ENCODE peak calls at places on chromosomes 12 and 14, in nine cellular contexts. P is HFF-Myc; E is ovary; J is left ventricle myocardium inferior; W is neural progenitor cell; A is fibroblast of the conjunctiva; L is stimulated activated CD4-positive, alpha-beta T cell treated with anti-CD3 and anti-CD28 coated beads, Interleukin-15, amount 100 ng/mL, for 48 hours; M is type B pancreatic cell; F is choroid plexus epithelial cell. O is an unnamed sample.
A peak's percentile ranks its signal among the peaks of the same experiment; 100 is the strongest.

GRCh38 chr12:3130053-3130805 is 53.0 kb downstream of the TSPAN9 start:
- DNase-seq in F (no peak), J (peak; percentile 46), A (no peak), P (no peak), M (no peak), W (no peak), L (no peak), E (no peak), O (no peak)

GRCh38 chr12:68746572-68747180 is 700 bp downstream of the SLC35E3 start:
- DNase-seq in J (peak; percentile 40), W (peak; percentile 52), L (peak; percentile 8), P (peak; percentile 36), A (peak; percentile 34), M (no peak), F (peak; percentile 78), E (peak; percentile 59), O (peak; percentile 51)

GRCh38 chr14:34038358-34039057 is 87.6 kb upstream of the EGLN3 start:
- DNase-seq in J (no peak), A (no peak), F (no peak), P (no peak), L (no peak), E (no peak), W (no peak), M (no peak), O (no peak)

GRCh38 chr12:75977952-75978671 is 53.5 kb downstream of the PHLDA1 start:
- DNase-seq in E (peak; percentile 62), P (peak; percentile 100), W (no peak), J (no peak), L (peak; percentile 66), F (peak; percentile 100), M (no peak), A (peak; percentile 99), O (peak; percentile 100)

GRCh38 chr12:40691913-40692616 is at the start of gene CNTN1:
- DNase-seq in F (peak; percentile 30), A (peak; percentile 21), M (peak; percentile 83), E (peak; percentile 82), W (peak; percentile 95), L (no peak), P (no peak), J (peak; percentile 13), O (peak; percentile 74)

GRCh38 chr12:29208060-29208459 is 59.0 kb downstream of the FAR2 start:
- DNase-seq in M (no peak), E (no peak), A (no peak), F (no peak), W (no peak), J (no peak), P (no peak), L (no peak), O (no peak)

GRCh38 chr12:30268036-30268435 is 427.6 kb downstream of the IPO8 start:
- DNase-seq in J (no peak), A (no peak), E (no peak), L (no peak), P (no peak), F (peak; percentile 2), M (no peak), W (no peak), O (peak; percentile 84)

GRCh38 chr12:76706761-76707160 is 57.2 kb upstream of the ZDHHC17 start:
- DNase-seq in P (no peak), F (no peak), E (no peak), L (no peak), M (no peak), W (no peak), J (no peak), A (no peak), O (no peak)

GRCh38 chr12:120292661-120293531 is at the start of gene RNU4-1:
- DNase-seq in W (peak; percentile 89), E (peak; percentile 82), L (peak; percentile 77), M (peak; percentile 78), P (peak; percentile 90), J (peak; percentile 45), F (peak; percentile 95), A (peak; percentile 92), O (peak; percentile 90)

GRCh38 chr12:121800694-121801600 is 2.9 kb upstream of the SETD1B start:
- DNase-seq in L (no peak), J (peak; percentile 85), W (peak; percentile 89), F (peak; percentile 90), P (no peak), E (peak; percentile 70), A (no peak), M (no peak), O (peak; percentile 56)

O was measured in foreskin melanocyte.